ENCODE peak calls at places on chromosome 12, in five cellular contexts. U is psoas muscle; X is HT1080; Q is stimulated activated CD4-positive, alpha-beta T cell treated with anti-CD3 and anti-CD28 coated beads, Interleukin-2, amount 100 ng/mL, for 48 hours; F is iris pigment epithelial cell. D is an unnamed sample.

GRCh38 chr12:107645630-107646333 is 39.8 kb upstream of the PWP1 start:
- DNase-seq in U (no peak), X (no peak), Q (no peak), F (no peak), D (no peak)

GRCh38 chr12:53659609-53660008 is 16.3 kb downstream of the ATP5MC2 start:
- DNase-seq in U (no peak), X (no peak), Q (no peak), F (peak), D (no peak)

GRCh38 chr12:12901158-12901791 is 9.9 kb downstream of the GPRC5A start:
- DNase-seq in U (peak), X (peak), Q (peak), F (peak), D (peak)

GRCh38 chr12:72178244-72178643 is 93.9 kb upstream of the TRHDE start:
- DNase-seq in U (no peak), X (no peak), Q (no peak), F (no peak), D (no peak)

GRCh38 chr12:39846971-39847661 is 227.5 kb upstream of the ABCD2 start:
- DNase-seq in U (no peak), X (peak), Q (no peak), F (peak), D (no peak)

GRCh38 chr12:50050410-50051280 is 6.8 kb upstream of the ASIC1 start:
- DNase-seq in U (peak), X (no peak), Q (no peak), F (peak), D (no peak)

GRCh38 chr12:53667080-53667479 is 8.8 kb downstream of the ATP5MC2 start:
- DNase-seq in U (no peak), X (no peak), Q (no peak), F (no peak), D (no peak)

GRCh38 chr12:3913278-3913677 is 40.1 kb upstream of the PARP11 start:
- DNase-seq in U (no peak), X (no peak), Q (no peak), F (no peak), D (no peak)

GRCh38 chr12:101792046-101792931 is 38.5 kb downstream of the GNPTAB start:
- DNase-seq in U (no peak), X (peak), Q (no peak), F (peak), D (peak)

GRCh38 chr12:43742106-43742505 is 16.5 kb downstream of the PUS7L start:
- DNase-seq in U (no peak), X (peak), Q (no peak), F (peak), D (peak)